ENCODE peak calls at places on chromosomes 7 and 10, in eight cellular contexts. One of them, this sample, is unnamed. For H3K79me2, the result is how much of the 10 kb centered on the place peaks cover.

GRCh38 chr7:82975811-82976468 is 186.7 kb downstream of the PCLO start:
- DNase-seq in GM23248: no peak
- DNase-seq in neural progenitor cell: no peak
- DNase-seq in PC-3: peak
- DNase-seq in hepatocyte: no peak
- DNase-seq in HCT116: no peak
- DNase-seq in fibroblast of lung: no peak
- DNase-seq in HepG2: no peak
- DNase-seq in this sample: no peak

GRCh38 chr7:127040042-127040441 is 212.7 kb downstream of the GRM8 start:
- DNase-seq in PC-3: no peak
- DNase-seq in GM23248: no peak
- DNase-seq in HCT116: no peak
- DNase-seq in fibroblast of lung: no peak
- DNase-seq in HepG2: no peak
- DNase-seq in neural progenitor cell: no peak
- DNase-seq in hepatocyte: no peak
- DNase-seq in this sample: no peak

GRCh38 chr10:119131512-119132240 is 27.8 kb downstream of the DENND10 start:
- DNase-seq in HCT116: no peak
- DNase-seq in fibroblast of lung: no peak
- DNase-seq in PC-3: no peak
- DNase-seq in HepG2: no peak
- DNase-seq in neural progenitor cell: no peak
- DNase-seq in hepatocyte: no peak
- DNase-seq in GM23248: peak
- DNase-seq in this sample: no peak

GRCh38 chr10:46523119-46523880 is 33.2 kb downstream of the GPRIN2 start:
- DNase-seq in HCT116: peak
- DNase-seq in PC-3: peak
- DNase-seq in neural progenitor cell: no peak
- DNase-seq in GM23248: peak
- DNase-seq in HepG2: no peak
- DNase-seq in fibroblast of lung: peak
- DNase-seq in hepatocyte: no peak
- DNase-seq in this sample: no peak

GRCh38 chr7:118259115-118259514 is 34.6 kb downstream of the ANKRD7 start:
- DNase-seq in fibroblast of lung: no peak
- DNase-seq in neural progenitor cell: no peak
- DNase-seq in GM23248: peak
- DNase-seq in PC-3: peak
- DNase-seq in hepatocyte: no peak
- DNase-seq in HepG2: no peak
- DNase-seq in HCT116: no peak
- DNase-seq in this sample: no peak

GRCh38 chr7:3592438-3593134 is 291.5 kb downstream of the SDK1 start:
- DNase-seq in PC-3: peak
- DNase-seq in hepatocyte: peak
- DNase-seq in HCT116: no peak
- DNase-seq in GM23248: no peak
- DNase-seq in HepG2: peak
- DNase-seq in fibroblast of lung: no peak
- DNase-seq in neural progenitor cell: peak
- DNase-seq in this sample: no peak

GRCh38 chr10:71580926-71581325 is 138.7 kb downstream of the C10orf105 start:
- DNase-seq in neural progenitor cell: no peak
- DNase-seq in hepatocyte: no peak
- DNase-seq in HCT116: no peak
- DNase-seq in fibroblast of lung: no peak
- DNase-seq in HepG2: no peak
- DNase-seq in PC-3: no peak
- DNase-seq in GM23248: no peak
- DNase-seq in this sample: no peak

GRCh38 chr10:63562857-63563256 is 41.7 kb downstream of the REEP3 start:
- DNase-seq in hepatocyte: no peak
- DNase-seq in HepG2: no peak
- DNase-seq in GM23248: no peak
- DNase-seq in PC-3: no peak
- DNase-seq in fibroblast of lung: no peak
- DNase-seq in HCT116: no peak
- DNase-seq in neural progenitor cell: no peak
- DNase-seq in this sample: no peak

GRCh38 chr10:64209574-64209973 is 688.4 kb downstream of the REEP3 start:
- DNase-seq in HCT116: peak
- DNase-seq in neural progenitor cell: no peak
- DNase-seq in GM23248: no peak
- DNase-seq in fibroblast of lung: peak
- DNase-seq in PC-3: peak
- DNase-seq in HepG2: no peak
- DNase-seq in hepatocyte: no peak
- DNase-seq in this sample: peak

GRCh38 chr10:43044444-43045245 is 32.2 kb upstream of the RET start:
- DNase-seq in HCT116: no peak
- DNase-seq in hepatocyte: no peak
- DNase-seq in neural progenitor cell: peak
- DNase-seq in GM23248: no peak
- DNase-seq in HepG2: no peak
- DNase-seq in fibroblast of lung: no peak
- DNase-seq in PC-3: no peak
- DNase-seq in this sample: no peak

GRCh38 chr7:121872831-121873764 is at the start of gene PTPRZ1:
- DNase-seq in fibroblast of lung: peak
- DNase-seq in HepG2: no peak
- DNase-seq in hepatocyte: peak
- DNase-seq in neural progenitor cell: peak
- DNase-seq in GM23248: peak
- DNase-seq in HCT116: no peak
- DNase-seq in PC-3: no peak
- DNase-seq in this sample: peak
- TF ChIP-seq EZH2 in fibroblast of lung: no peak
- TF ChIP-seq EZH2 in HepG2: no peak
- TF ChIP-seq EZH2 in hepatocyte: no peak
- TF ChIP-seq EZH2 in neural progenitor cell: no peak
- TF ChIP-seq EZH2 in GM23248: no peak
- TF ChIP-seq EZH2 in HCT116: no peak
- TF ChIP-seq EZH2 in PC-3: no peak
- TF ChIP-seq EZH2 in this sample: no peak

GRCh38 chr10:95286707-95287106 is 4.1 kb downstream of the PDLIM1 start:
- DNase-seq in GM23248: no peak
- DNase-seq in hepatocyte: no peak
- DNase-seq in HCT116: no peak
- DNase-seq in fibroblast of lung: no peak
- DNase-seq in neural progenitor cell: no peak
- DNase-seq in PC-3: no peak
- DNase-seq in HepG2: no peak
- DNase-seq in this sample: no peak

GRCh38 chr10:95282115-95282514 is 8.7 kb downstream of the PDLIM1 start:
- DNase-seq in fibroblast of lung: no peak
- DNase-seq in hepatocyte: no peak
- DNase-seq in PC-3: no peak
- DNase-seq in neural progenitor cell: no peak
- DNase-seq in HepG2: peak
- DNase-seq in HCT116: no peak
- DNase-seq in GM23248: peak
- DNase-seq in this sample: no peak

GRCh38 chr10:95285556-95285955 is 5.2 kb downstream of the PDLIM1 start:
- DNase-seq in hepatocyte: no peak
- DNase-seq in fibroblast of lung: no peak
- DNase-seq in HepG2: no peak
- DNase-seq in PC-3: no peak
- DNase-seq in GM23248: no peak
- DNase-seq in neural progenitor cell: no peak
- DNase-seq in HCT116: no peak
- DNase-seq in this sample: no peak

GRCh38 chr10:95287281-95287680 is 3.5 kb downstream of the PDLIM1 start:
- DNase-seq in neural progenitor cell: no peak
- DNase-seq in PC-3: no peak
- DNase-seq in fibroblast of lung: no peak
- DNase-seq in hepatocyte: no peak
- DNase-seq in GM23248: peak
- DNase-seq in HepG2: no peak
- DNase-seq in HCT116: no peak
- DNase-seq in this sample: no peak

GRCh38 chr10:95284807-95285206 is 6.0 kb downstream of the PDLIM1 start:
- DNase-seq in neural progenitor cell: no peak
- DNase-seq in PC-3: no peak
- DNase-seq in HepG2: no peak
- DNase-seq in HCT116: no peak
- DNase-seq in GM23248: no peak
- DNase-seq in hepatocyte: no peak
- DNase-seq in fibroblast of lung: no peak
- DNase-seq in this sample: no peak
- H3K79me2 ChIP-seq in neural progenitor cell: under half
- H3K79me2 ChIP-seq in PC-3: half or more
- H3K79me2 ChIP-seq in HepG2: half or more
- H3K79me2 ChIP-seq in HCT116: half or more
- H3K79me2 ChIP-seq in GM23248: half or more
- H3K79me2 ChIP-seq in hepatocyte: half or more
- H3K79me2 ChIP-seq in fibroblast of lung: half or more
- H3K79me2 ChIP-seq in this sample: half or more

DNA sequence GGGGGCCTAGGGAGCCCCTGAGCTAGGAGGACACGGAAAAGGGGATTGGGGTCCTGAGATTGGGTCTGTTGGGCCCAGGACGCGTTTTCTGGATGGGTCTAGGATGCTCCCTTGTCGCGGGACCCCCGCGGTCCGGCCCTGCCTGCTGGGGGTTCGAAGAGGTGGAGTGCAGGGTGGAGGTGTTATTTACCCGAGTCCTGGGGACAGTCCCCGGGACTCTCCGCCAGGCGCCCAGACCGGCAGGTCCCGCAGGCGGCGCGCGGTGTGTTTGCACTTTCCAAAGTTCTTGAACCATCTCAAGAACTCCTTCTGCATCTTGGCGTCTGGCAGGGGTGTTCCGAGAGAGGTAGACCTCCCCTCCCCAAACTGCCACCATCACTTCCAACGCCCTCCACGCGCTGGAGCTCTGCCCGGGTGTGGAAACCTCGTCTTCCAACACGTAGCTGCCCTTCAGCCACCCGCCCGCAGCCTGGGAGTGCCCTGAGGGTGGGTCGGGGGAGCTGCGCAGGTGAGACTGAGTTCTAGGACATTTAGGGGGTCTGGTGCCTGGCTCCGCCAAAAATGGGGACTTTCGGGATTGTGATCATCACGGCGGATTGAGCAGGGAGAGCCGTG is 569 bp downstream of the CAV1 start:
- DNase-seq in HepG2: no peak
- DNase-seq in neural progenitor cell: peak
- DNase-seq in PC-3: peak
- DNase-seq in HCT116: no peak
- DNase-seq in GM23248: peak
- DNase-seq in hepatocyte: peak
- DNase-seq in fibroblast of lung: no peak
- DNase-seq in this sample: no peak
- TF ChIP-seq EZH2 in HepG2: peak
- TF ChIP-seq EZH2 in neural progenitor cell: peak
- TF ChIP-seq EZH2 in PC-3: no peak
- TF ChIP-seq EZH2 in HCT116: no peak
- TF ChIP-seq EZH2 in GM23248: no peak
- TF ChIP-seq EZH2 in hepatocyte: no peak
- TF ChIP-seq EZH2 in fibroblast of lung: no peak
- TF ChIP-seq EZH2 in this sample: no peak

DNA sequence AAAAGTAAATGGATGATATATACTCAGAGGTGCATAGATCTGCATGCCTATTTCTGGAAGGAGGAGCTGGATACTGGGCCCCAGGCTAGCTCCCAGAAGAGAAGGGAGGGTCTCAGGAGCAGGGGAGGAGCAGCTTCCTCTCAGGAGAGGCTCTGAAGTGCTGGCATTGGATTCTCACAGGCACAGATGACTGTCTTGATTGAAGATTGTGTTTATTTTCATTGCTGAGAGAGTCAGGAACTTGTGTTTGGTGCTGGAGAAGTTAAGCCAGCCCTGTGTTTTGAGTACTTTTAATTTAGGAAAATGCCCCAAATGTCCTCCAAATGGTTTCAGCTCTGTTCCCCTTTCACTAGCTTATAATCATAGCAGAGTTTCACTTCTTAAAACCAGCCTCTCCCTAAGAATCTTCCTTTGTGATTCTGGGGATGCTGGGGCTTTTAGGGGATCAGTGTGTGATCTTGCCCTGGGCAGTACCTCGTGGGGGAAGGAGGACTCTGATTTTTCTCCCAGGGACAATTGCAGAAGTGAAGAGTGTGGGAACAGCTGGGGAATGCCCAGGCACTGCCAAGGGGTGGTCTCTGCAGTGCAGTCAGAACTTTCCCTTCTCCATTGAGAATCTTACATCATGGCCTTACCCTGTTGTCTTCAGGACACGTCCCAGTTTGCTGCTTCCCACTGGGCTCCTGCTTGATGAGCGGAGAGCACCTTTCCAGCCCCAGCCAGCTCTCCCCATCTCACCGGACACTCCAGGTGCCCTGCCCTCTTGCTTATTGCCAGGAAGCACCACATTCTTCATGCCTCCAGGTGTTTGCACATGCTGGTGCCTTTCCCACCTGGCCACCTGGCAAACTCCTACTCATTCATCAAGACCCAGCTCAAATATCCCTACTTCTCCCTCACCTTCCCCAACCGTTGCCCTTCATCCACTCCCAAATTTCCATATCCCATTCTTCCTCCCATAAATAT is 102.8 kb downstream of the ARHGAP22 start:
- DNase-seq in fibroblast of lung: no peak
- DNase-seq in PC-3: no peak
- DNase-seq in HCT116: no peak
- DNase-seq in neural progenitor cell: no peak
- DNase-seq in hepatocyte: no peak
- DNase-seq in HepG2: no peak
- DNase-seq in GM23248: no peak
- DNase-seq in this sample: no peak
- H3K79me2 ChIP-seq in fibroblast of lung: half or more
- H3K79me2 ChIP-seq in PC-3: under half
- H3K79me2 ChIP-seq in HCT116: under half
- H3K79me2 ChIP-seq in neural progenitor cell: under half
- H3K79me2 ChIP-seq in hepatocyte: under half
- H3K79me2 ChIP-seq in HepG2: under half
- H3K79me2 ChIP-seq in GM23248: half or more
- H3K79me2 ChIP-seq in this sample: half or more

This sample was measured in astrocyte.